ENCODE peak calls at places on chromosome 1, in six cellular contexts. L, F, J, E, S and W are unnamed samples.

GRCh38 chr1:41381691-41382530 is 20.7 kb downstream of the FOXO6 start:
- DNase-seq in L (no peak), F (peak), J (no peak), E (peak), S (no peak), W (peak)

GRCh38 chr1:240404286-240404685 is 207.7 kb downstream of the GREM2 start:
- DNase-seq in L (no peak), F (no peak), J (no peak), E (no peak), S (no peak), W (no peak)

GRCh38 chr1:19949016-19949415 is 25.6 kb upstream of the PLA2G2E start:
- DNase-seq in L (no peak), F (no peak), J (no peak), E (no peak), S (no peak), W (no peak)

GRCh38 chr1:200869753-200870391 is 2.9 kb upstream of the GPR25 start:
- DNase-seq in L (peak), F (no peak), J (no peak), E (no peak), S (no peak), W (no peak)

GRCh38 chr1:94599090-94599813 is 57.7 kb upstream of the F3 start:
- DNase-seq in L (no peak), F (no peak), J (peak), E (no peak), S (no peak), W (peak)

GRCh38 chr1:3598051-3598471 is 13.2 kb downstream of the MEGF6 start:
- DNase-seq in L (no peak), F (no peak), J (no peak), E (no peak), S (peak), W (peak)

GRCh38 chr1:214864896-214865688 is 217.4 kb upstream of the KCNK2 start:
- DNase-seq in L (no peak), F (no peak), J (no peak), E (no peak), S (no peak), W (no peak)

GRCh38 chr1:91166106-91166712 is 144.4 kb upstream of the ZNF644 start:
- DNase-seq in L (peak), F (peak), J (peak), E (peak), S (no peak), W (peak)

GRCh38 chr1:83511327-83511726 is 487.6 kb downstream of the TTLL7 start:
- DNase-seq in L (no peak), F (no peak), J (no peak), E (no peak), S (no peak), W (no peak)